ENCODE peak calls at places on chromosome 20, in six cellular contexts. D is cardiac fibroblast; V is ecto neural progenitor cell; W is pancreas; M is endodermal cell; A is effector CD4-positive, alpha-beta T cell. L is an unnamed sample.

GRCh38 chr20:1633535-1633934 is 13.7 kb upstream of the SIRPB1 start:
- DNase-seq in D (peak), V (no peak), W (no peak), M (no peak), A (no peak), L (peak)

GRCh38 chr20:45341579-45341938 is 6.7 kb downstream of the SDC4 start:
- DNase-seq in D (no peak), V (no peak), W (peak), M (peak), A (no peak), L (no peak)

GRCh38 chr20:5065489-5066383 is 54.0 kb downstream of the PCNA start:
- DNase-seq in D (peak), V (no peak), W (peak), M (peak), A (no peak), L (peak)

GRCh38 chr20:41437836-41438235 is 71.2 kb upstream of the EMILIN3 start:
- DNase-seq in D (peak), V (no peak), W (no peak), M (no peak), A (no peak), L (peak)

GRCh38 chr20:36367907-36368306 is 61.8 kb downstream of the DLGAP4 start:
- DNase-seq in D (no peak), V (no peak), W (no peak), M (no peak), A (no peak), L (no peak)

GRCh38 chr20:46056970-46057855 is 28.2 kb downstream of the SLC12A5 start:
- DNase-seq in D (peak), V (peak), W (no peak), M (peak), A (no peak), L (peak)

GRCh38 chr20:48701702-48702101 is 126.1 kb downstream of the PREX1 start:
- DNase-seq in D (no peak), V (no peak), W (no peak), M (no peak), A (no peak), L (no peak)

GRCh38 chr20:51529758-51530157 is 12.8 kb downstream of the NFATC2 start:
- DNase-seq in D (no peak), V (no peak), W (no peak), M (no peak), A (peak), L (peak)

GRCh38 chr20:848218-848617 is 14.7 kb downstream of the FAM110A start:
- DNase-seq in D (no peak), V (no peak), W (no peak), M (no peak), A (no peak), L (no peak)

GRCh38 chr20:20441259-20441658 is 73.4 kb downstream of the INSM1 start:
- DNase-seq in D (no peak), V (no peak), W (no peak), M (peak), A (no peak), L (no peak)

GRCh38 chr20:38779247-38780097 is 26.0 kb upstream of the PPP1R16B start:
- DNase-seq in D (no peak), V (no peak), W (no peak), M (peak), A (no peak), L (peak)

GRCh38 chr20:10352934-10353866 is 80.8 kb downstream of the MKKS start:
- DNase-seq in D (peak), V (no peak), W (no peak), M (no peak), A (no peak), L (peak)